ENCODE peak calls at places on chromosomes 5 and 9, in nine cellular contexts. Z, A, L, C, H, S, I, B and E are unnamed samples.

GRCh38 chr9:95286151-95286550 is 31.4 kb downstream of the FANCC start:
- DNase-seq in Z (no peak), A (peak; percentile 44), L (no peak), C (no peak), H (no peak), S (no peak), I (no peak), B (no peak), E (no peak)

GRCh38 chr5:171606414-171607024 is 179.1 kb upstream of the SMIM23 start:
- DNase-seq in Z (peak; percentile 23), A (peak; percentile 13), L (peak; percentile 51), C (no peak), H (no peak), S (no peak), I (no peak), B (peak; percentile 17), E (no peak)

GRCh38 chr9:98254236-98255063 is 999 bp downstream of the TBC1D2 start:
- DNase-seq in Z (no peak), A (peak; percentile 36), L (no peak), C (no peak), H (peak; percentile 48), S (no peak), I (no peak), B (peak; percentile 81), E (no peak)

GRCh38 chr9:72363908-72364678 is 915 bp downstream of the ZFAND5 start:
- DNase-seq in Z (peak; percentile 79), A (peak; percentile 44), L (no peak), C (no peak), H (no peak), S (peak; percentile 69), I (no peak), B (peak; percentile 38), E (peak; percentile 63)

GRCh38 chr5:59905217-59905616 is 11.7 kb upstream of the PDE4D start:
- DNase-seq in Z (no peak), A (no peak), L (no peak), C (no peak), H (no peak), S (no peak), I (no peak), B (no peak), E (no peak)

GRCh38 chr5:173925449-173926071 is 37.4 kb downstream of the CPEB4 start:
- DNase-seq in Z (peak; percentile 18), A (peak; percentile 32), L (peak; percentile 14), C (no peak), H (no peak), S (peak; percentile 32), I (peak; percentile 61), B (peak; percentile 51), E (peak; percentile 66)

GRCh38 chr9:70043285-70043684 is 363 bp upstream of the MAMDC2 start:
- DNase-seq in Z (no peak), A (peak; percentile 72), L (no peak), C (no peak), H (no peak), S (no peak), I (no peak), B (no peak), E (no peak)

GRCh38 chr9:71981944-71982343 is 70.5 kb downstream of the C9orf85 start:
- DNase-seq in Z (no peak), A (no peak), L (no peak), C (no peak), H (no peak), S (no peak), I (no peak), B (no peak), E (no peak)

GRCh38 chr9:20242767-20243166 is 379.5 kb downstream of the MLLT3 start:
- DNase-seq in Z (peak; percentile 30), A (no peak), L (no peak), C (no peak), H (no peak), S (peak; percentile 48), I (no peak), B (no peak), E (no peak)

GRCh38 chr9:130522233-130522808 is 57.1 kb upstream of the FUBP3 start:
- DNase-seq in Z (no peak), A (no peak), L (no peak), C (no peak), H (no peak), S (no peak), I (no peak), B (peak; percentile 18), E (no peak)

GRCh38 chr9:92970467-92970923 is 23.2 kb downstream of the FGD3 start:
- DNase-seq in Z (no peak), A (peak; percentile 1), L (peak; percentile 5), C (no peak), H (peak; percentile 58), S (peak; percentile 40), I (peak; percentile 18), B (peak; percentile 83), E (no peak)

GRCh38 chr9:21017092-21017491 is 14.3 kb downstream of the HACD4 start:
- DNase-seq in Z (no peak), A (no peak), L (peak; percentile 6), C (no peak), H (peak; percentile 72), S (no peak), I (peak; percentile 67), B (peak; percentile 97), E (no peak)

GRCh38 chr9:132381966-132382541 is 24.6 kb downstream of the TTF1 start:
- DNase-seq in Z (no peak), A (no peak), L (no peak), C (no peak), H (no peak), S (no peak), I (no peak), B (no peak), E (peak; percentile 24)

GRCh38 chr9:135456436-135457104 is 23.0 kb upstream of the PPP1R26 start:
- DNase-seq in Z (no peak), A (no peak), L (no peak), C (no peak), H (no peak), S (no peak), I (no peak), B (no peak), E (no peak)

GRCh38 chr9:99105152-99106043 is 485 bp downstream of the TGFBR1 start:
- DNase-seq in Z (peak; percentile 76), A (peak; percentile 79), L (peak; percentile 54), C (peak; percentile 11), H (no peak), S (peak; percentile 40), I (peak; percentile 71), B (no peak), E (no peak)

GRCh38 chr5:156934450-156935211 is 28.4 kb downstream of the TIMD4 start:
- DNase-seq in Z (peak; percentile 68), A (peak; percentile 41), L (no peak), C (no peak), H (no peak), S (peak; percentile 67), I (no peak), B (no peak), E (peak; percentile 37)

GRCh38 chr9:126618590-126619335 is 5.0 kb downstream of the LMX1B start:
- DNase-seq in Z (no peak), A (no peak), L (no peak), C (no peak), H (no peak), S (no peak), I (no peak), B (no peak), E (no peak)

GRCh38 chr9:36036780-36037579 is at the start of gene RECK:
- DNase-seq in Z (peak; percentile 95), A (peak; percentile 64), L (peak; percentile 77), C (no peak), H (peak; percentile 25), S (peak; percentile 90), I (peak; percentile 67), B (no peak), E (peak; percentile 88)

GRCh38 chr5:116153687-116154174 is 68.9 kb downstream of the COMMD10 start:
- DNase-seq in Z (no peak), A (no peak), L (no peak), C (no peak), H (no peak), S (no peak), I (no peak), B (no peak), E (no peak)

GRCh38 chr9:34501889-34502425 is 20.8 kb downstream of the ENHO start:
- DNase-seq in Z (no peak), A (no peak), L (peak; percentile 58), C (no peak), H (no peak), S (no peak), I (no peak), B (no peak), E (peak; percentile 100)

GRCh38 chr9:132973713-132974112 is 4.8 kb upstream of the GFI1B start:
- DNase-seq in Z (no peak), A (no peak), L (no peak), C (no peak), H (no peak), S (no peak), I (peak; percentile 14), B (no peak), E (no peak)

GRCh38 chr5:31049933-31050704 is 143.4 kb upstream of the CDH6 start:
- DNase-seq in Z (no peak), A (no peak), L (no peak), C (no peak), H (no peak), S (no peak), I (no peak), B (peak; percentile 13), E (no peak)

GRCh38 chr5:61701877-61702602 is 370.0 kb downstream of the ZSWIM6 start:
- DNase-seq in Z (no peak), A (no peak), L (no peak), C (no peak), H (no peak), S (no peak), I (no peak), B (no peak), E (peak; percentile 12)